ENCODE peak calls at places on chromosomes 4 and X, in ten cellular contexts. One of them, this sample, is unnamed.

GRCh38 chr4:31059753-31060522 is 339.8 kb downstream of the PCDH7 start:
- DNase-seq in T-helper 1 cell: no peak
- DNase-seq in Calu3: no peak
- DNase-seq in dorsolateral prefrontal cortex: no peak
- DNase-seq in Panc1: no peak
- DNase-seq in ACHN: no peak
- DNase-seq in NCI-H1105 treated with DMSO at 0.1 percent for 48 hours: no peak
- DNase-seq in kidney glomerular epithelial cell: no peak
- DNase-seq in H7: no peak
- DNase-seq in stimulated activated CD8-positive, alpha-beta memory T cell treated with anti-CD3 and anti-CD28 coated beads, Interleukin-4, amount 100 ng/mL, for 24 hours: no peak
- DNase-seq in this sample: no peak

GRCh38 chr4:1516261-1516660 is 110.0 kb upstream of the NKX1-1 start:
- DNase-seq in T-helper 1 cell: no peak
- DNase-seq in Calu3: no peak
- DNase-seq in dorsolateral prefrontal cortex: no peak
- DNase-seq in Panc1: no peak
- DNase-seq in ACHN: no peak
- DNase-seq in NCI-H1105 treated with DMSO at 0.1 percent for 48 hours: no peak
- DNase-seq in kidney glomerular epithelial cell: no peak
- DNase-seq in H7: no peak
- DNase-seq in stimulated activated CD8-positive, alpha-beta memory T cell treated with anti-CD3 and anti-CD28 coated beads, Interleukin-4, amount 100 ng/mL, for 24 hours: no peak
- DNase-seq in this sample: no peak

GRCh38 chr4:184697956-184698355 is 35.9 kb downstream of the CENPU start:
- DNase-seq in T-helper 1 cell: no peak
- DNase-seq in Calu3: no peak
- DNase-seq in dorsolateral prefrontal cortex: no peak
- DNase-seq in Panc1: no peak
- DNase-seq in ACHN: no peak
- DNase-seq in NCI-H1105 treated with DMSO at 0.1 percent for 48 hours: no peak
- DNase-seq in kidney glomerular epithelial cell: no peak
- DNase-seq in H7: no peak
- DNase-seq in stimulated activated CD8-positive, alpha-beta memory T cell treated with anti-CD3 and anti-CD28 coated beads, Interleukin-4, amount 100 ng/mL, for 24 hours: no peak
- DNase-seq in this sample: no peak

GRCh38 chr4:117093581-117093980 is 8.2 kb upstream of the TRAM1L1 start:
- DNase-seq in T-helper 1 cell: no peak
- DNase-seq in Calu3: no peak
- DNase-seq in dorsolateral prefrontal cortex: no peak
- DNase-seq in Panc1: no peak
- DNase-seq in ACHN: no peak
- DNase-seq in NCI-H1105 treated with DMSO at 0.1 percent for 48 hours: no peak
- DNase-seq in kidney glomerular epithelial cell: peak; percentile 24
- DNase-seq in H7: no peak
- DNase-seq in stimulated activated CD8-positive, alpha-beta memory T cell treated with anti-CD3 and anti-CD28 coated beads, Interleukin-4, amount 100 ng/mL, for 24 hours: no peak
- DNase-seq in this sample: no peak

GRCh38 chr4:41360214-41360910 is 103.6 kb downstream of the UCHL1 start:
- DNase-seq in T-helper 1 cell: no peak
- DNase-seq in Calu3: peak; percentile 67
- DNase-seq in dorsolateral prefrontal cortex: peak; percentile 83
- DNase-seq in Panc1: no peak
- DNase-seq in ACHN: peak; percentile 30
- DNase-seq in NCI-H1105 treated with DMSO at 0.1 percent for 48 hours: peak; percentile 45
- DNase-seq in kidney glomerular epithelial cell: no peak
- DNase-seq in H7: peak; percentile 88
- DNase-seq in stimulated activated CD8-positive, alpha-beta memory T cell treated with anti-CD3 and anti-CD28 coated beads, Interleukin-4, amount 100 ng/mL, for 24 hours: no peak
- DNase-seq in this sample: peak; percentile 66

GRCh38 chr4:27381806-27382205 is 521.2 kb downstream of the STIM2 start:
- DNase-seq in T-helper 1 cell: no peak
- DNase-seq in Calu3: no peak
- DNase-seq in dorsolateral prefrontal cortex: no peak
- DNase-seq in Panc1: no peak
- DNase-seq in ACHN: no peak
- DNase-seq in NCI-H1105 treated with DMSO at 0.1 percent for 48 hours: no peak
- DNase-seq in kidney glomerular epithelial cell: no peak
- DNase-seq in H7: peak; percentile 7
- DNase-seq in stimulated activated CD8-positive, alpha-beta memory T cell treated with anti-CD3 and anti-CD28 coated beads, Interleukin-4, amount 100 ng/mL, for 24 hours: no peak
- DNase-seq in this sample: no peak

GRCh38 chrX:10526442-10526841 is 93.9 kb downstream of the MID1 start:
- DNase-seq in T-helper 1 cell: no peak
- DNase-seq in Calu3: no peak
- DNase-seq in dorsolateral prefrontal cortex: no peak
- DNase-seq in Panc1: no peak
- DNase-seq in ACHN: no peak
- DNase-seq in NCI-H1105 treated with DMSO at 0.1 percent for 48 hours: no peak
- DNase-seq in kidney glomerular epithelial cell: no peak
- DNase-seq in H7: no peak
- DNase-seq in stimulated activated CD8-positive, alpha-beta memory T cell treated with anti-CD3 and anti-CD28 coated beads, Interleukin-4, amount 100 ng/mL, for 24 hours: no peak
- DNase-seq in this sample: no peak

GRCh38 chrX:50813843-50814661 is at the start of gene SHROOM4:
- DNase-seq in T-helper 1 cell: no peak
- DNase-seq in Calu3: peak; percentile 51
- DNase-seq in dorsolateral prefrontal cortex: peak; percentile 50
- DNase-seq in Panc1: no peak
- DNase-seq in ACHN: peak; percentile 72
- DNase-seq in NCI-H1105 treated with DMSO at 0.1 percent for 48 hours: peak; percentile 3
- DNase-seq in kidney glomerular epithelial cell: peak; percentile 15
- DNase-seq in H7: peak; percentile 79
- DNase-seq in stimulated activated CD8-positive, alpha-beta memory T cell treated with anti-CD3 and anti-CD28 coated beads, Interleukin-4, amount 100 ng/mL, for 24 hours: no peak
- DNase-seq in this sample: peak; percentile 35

GRCh38 chr4:164207460-164207859 is 546.5 kb upstream of the SMIM31 start:
- DNase-seq in T-helper 1 cell: no peak
- DNase-seq in Calu3: no peak
- DNase-seq in dorsolateral prefrontal cortex: no peak
- DNase-seq in Panc1: no peak
- DNase-seq in ACHN: no peak
- DNase-seq in NCI-H1105 treated with DMSO at 0.1 percent for 48 hours: no peak
- DNase-seq in kidney glomerular epithelial cell: no peak
- DNase-seq in H7: no peak
- DNase-seq in stimulated activated CD8-positive, alpha-beta memory T cell treated with anti-CD3 and anti-CD28 coated beads, Interleukin-4, amount 100 ng/mL, for 24 hours: no peak
- DNase-seq in this sample: no peak

GRCh38 chr4:8510611-8511285 is 69.4 kb upstream of the GPR78 start:
- DNase-seq in T-helper 1 cell: no peak
- DNase-seq in Calu3: no peak
- DNase-seq in dorsolateral prefrontal cortex: no peak
- DNase-seq in Panc1: no peak
- DNase-seq in ACHN: no peak
- DNase-seq in NCI-H1105 treated with DMSO at 0.1 percent for 48 hours: no peak
- DNase-seq in kidney glomerular epithelial cell: no peak
- DNase-seq in H7: peak; percentile 23
- DNase-seq in stimulated activated CD8-positive, alpha-beta memory T cell treated with anti-CD3 and anti-CD28 coated beads, Interleukin-4, amount 100 ng/mL, for 24 hours: no peak
- DNase-seq in this sample: no peak

GRCh38 chr4:101348367-101348827 is 1.1 kb upstream of the PPP3CA start:
- DNase-seq in T-helper 1 cell: no peak
- DNase-seq in Calu3: no peak
- DNase-seq in dorsolateral prefrontal cortex: no peak
- DNase-seq in Panc1: no peak
- DNase-seq in ACHN: no peak
- DNase-seq in NCI-H1105 treated with DMSO at 0.1 percent for 48 hours: peak; percentile 22
- DNase-seq in kidney glomerular epithelial cell: no peak
- DNase-seq in H7: no peak
- DNase-seq in stimulated activated CD8-positive, alpha-beta memory T cell treated with anti-CD3 and anti-CD28 coated beads, Interleukin-4, amount 100 ng/mL, for 24 hours: no peak
- DNase-seq in this sample: no peak

GRCh38 chr4:65023877-65024670 is 614.8 kb upstream of the TECRL start:
- DNase-seq in T-helper 1 cell: no peak
- DNase-seq in Calu3: no peak
- DNase-seq in dorsolateral prefrontal cortex: no peak
- DNase-seq in Panc1: no peak
- DNase-seq in ACHN: no peak
- DNase-seq in NCI-H1105 treated with DMSO at 0.1 percent for 48 hours: no peak
- DNase-seq in kidney glomerular epithelial cell: no peak
- DNase-seq in H7: no peak
- DNase-seq in stimulated activated CD8-positive, alpha-beta memory T cell treated with anti-CD3 and anti-CD28 coated beads, Interleukin-4, amount 100 ng/mL, for 24 hours: no peak
- DNase-seq in this sample: no peak

GRCh38 chr4:87465739-87466366 is 43.5 kb downstream of the NUDT9 start:
- DNase-seq in T-helper 1 cell: no peak
- DNase-seq in Calu3: peak; percentile 7
- DNase-seq in dorsolateral prefrontal cortex: no peak
- DNase-seq in Panc1: no peak
- DNase-seq in ACHN: peak; percentile 33
- DNase-seq in NCI-H1105 treated with DMSO at 0.1 percent for 48 hours: peak; percentile 29
- DNase-seq in kidney glomerular epithelial cell: peak; percentile 15
- DNase-seq in H7: peak; percentile 16
- DNase-seq in stimulated activated CD8-positive, alpha-beta memory T cell treated with anti-CD3 and anti-CD28 coated beads, Interleukin-4, amount 100 ng/mL, for 24 hours: no peak
- DNase-seq in this sample: no peak

GRCh38 chr4:140740422-140740821 is 15.8 kb downstream of the TBC1D9 start:
- DNase-seq in T-helper 1 cell: no peak
- DNase-seq in Calu3: no peak
- DNase-seq in dorsolateral prefrontal cortex: no peak
- DNase-seq in Panc1: no peak
- DNase-seq in ACHN: no peak
- DNase-seq in NCI-H1105 treated with DMSO at 0.1 percent for 48 hours: no peak
- DNase-seq in kidney glomerular epithelial cell: no peak
- DNase-seq in H7: no peak
- DNase-seq in stimulated activated CD8-positive, alpha-beta memory T cell treated with anti-CD3 and anti-CD28 coated beads, Interleukin-4, amount 100 ng/mL, for 24 hours: no peak
- DNase-seq in this sample: no peak

GRCh38 chr4:140260227-140260626 is 106.2 kb upstream of the MAML3 start:
- DNase-seq in T-helper 1 cell: no peak
- DNase-seq in Calu3: no peak
- DNase-seq in dorsolateral prefrontal cortex: no peak
- DNase-seq in Panc1: peak; percentile 54
- DNase-seq in ACHN: peak; percentile 28
- DNase-seq in NCI-H1105 treated with DMSO at 0.1 percent for 48 hours: no peak
- DNase-seq in kidney glomerular epithelial cell: peak; percentile 62
- DNase-seq in H7: no peak
- DNase-seq in stimulated activated CD8-positive, alpha-beta memory T cell treated with anti-CD3 and anti-CD28 coated beads, Interleukin-4, amount 100 ng/mL, for 24 hours: no peak
- DNase-seq in this sample: no peak

GRCh38 chr4:138665851-138666250 is 349.7 kb upstream of the NOCT start:
- DNase-seq in T-helper 1 cell: no peak
- DNase-seq in Calu3: no peak
- DNase-seq in dorsolateral prefrontal cortex: no peak
- DNase-seq in Panc1: no peak
- DNase-seq in ACHN: no peak
- DNase-seq in NCI-H1105 treated with DMSO at 0.1 percent for 48 hours: no peak
- DNase-seq in kidney glomerular epithelial cell: no peak
- DNase-seq in H7: no peak
- DNase-seq in stimulated activated CD8-positive, alpha-beta memory T cell treated with anti-CD3 and anti-CD28 coated beads, Interleukin-4, amount 100 ng/mL, for 24 hours: no peak
- DNase-seq in this sample: no peak

GRCh38 chr4:184437988-184438774 is 36.2 kb downstream of the IRF2 start:
- DNase-seq in T-helper 1 cell: no peak
- DNase-seq in Calu3: no peak
- DNase-seq in dorsolateral prefrontal cortex: no peak
- DNase-seq in Panc1: no peak
- DNase-seq in ACHN: no peak
- DNase-seq in NCI-H1105 treated with DMSO at 0.1 percent for 48 hours: no peak
- DNase-seq in kidney glomerular epithelial cell: no peak
- DNase-seq in H7: no peak
- DNase-seq in stimulated activated CD8-positive, alpha-beta memory T cell treated with anti-CD3 and anti-CD28 coated beads, Interleukin-4, amount 100 ng/mL, for 24 hours: no peak
- DNase-seq in this sample: no peak

GRCh38 chr4:174318829-174319764 is 35.4 kb downstream of the CEP44 start:
- DNase-seq in T-helper 1 cell: no peak
- DNase-seq in Calu3: no peak
- DNase-seq in dorsolateral prefrontal cortex: no peak
- DNase-seq in Panc1: peak; percentile 10
- DNase-seq in ACHN: peak; percentile 38
- DNase-seq in NCI-H1105 treated with DMSO at 0.1 percent for 48 hours: peak; percentile 25
- DNase-seq in kidney glomerular epithelial cell: peak; percentile 35
- DNase-seq in H7: peak; percentile 17
- DNase-seq in stimulated activated CD8-positive, alpha-beta memory T cell treated with anti-CD3 and anti-CD28 coated beads, Interleukin-4, amount 100 ng/mL, for 24 hours: no peak
- DNase-seq in this sample: no peak

GRCh38 chrX:25198891-25199290 is 183.1 kb upstream of the ARX start:
- DNase-seq in T-helper 1 cell: no peak
- DNase-seq in Calu3: no peak
- DNase-seq in dorsolateral prefrontal cortex: peak; percentile 9
- DNase-seq in Panc1: no peak
- DNase-seq in ACHN: no peak
- DNase-seq in NCI-H1105 treated with DMSO at 0.1 percent for 48 hours: no peak
- DNase-seq in kidney glomerular epithelial cell: no peak
- DNase-seq in H7: no peak
- DNase-seq in stimulated activated CD8-positive, alpha-beta memory T cell treated with anti-CD3 and anti-CD28 coated beads, Interleukin-4, amount 100 ng/mL, for 24 hours: no peak
- DNase-seq in this sample: peak; percentile 28

GRCh38 chrX:150225266-150225665 is 137.9 kb upstream of the MAMLD1 start:
- DNase-seq in T-helper 1 cell: no peak
- DNase-seq in Calu3: no peak
- DNase-seq in dorsolateral prefrontal cortex: no peak
- DNase-seq in Panc1: no peak
- DNase-seq in ACHN: no peak
- DNase-seq in NCI-H1105 treated with DMSO at 0.1 percent for 48 hours: no peak
- DNase-seq in kidney glomerular epithelial cell: no peak
- DNase-seq in H7: no peak
- DNase-seq in stimulated activated CD8-positive, alpha-beta memory T cell treated with anti-CD3 and anti-CD28 coated beads, Interleukin-4, amount 100 ng/mL, for 24 hours: no peak
- DNase-seq in this sample: no peak

GRCh38 chr4:22191565-22192301 is 243.2 kb upstream of the KCNIP4 start:
- DNase-seq in T-helper 1 cell: no peak
- DNase-seq in Calu3: no peak
- DNase-seq in dorsolateral prefrontal cortex: no peak
- DNase-seq in Panc1: no peak
- DNase-seq in ACHN: peak; percentile 53
- DNase-seq in NCI-H1105 treated with DMSO at 0.1 percent for 48 hours: no peak
- DNase-seq in kidney glomerular epithelial cell: no peak
- DNase-seq in H7: no peak
- DNase-seq in stimulated activated CD8-positive, alpha-beta memory T cell treated with anti-CD3 and anti-CD28 coated beads, Interleukin-4, amount 100 ng/mL, for 24 hours: no peak
- DNase-seq in this sample: no peak

GRCh38 chr4:186554890-186555827 is at the start of gene MTNR1A:
- DNase-seq in T-helper 1 cell: no peak
- DNase-seq in Calu3: peak; percentile 63
- DNase-seq in dorsolateral prefrontal cortex: peak; percentile 6
- DNase-seq in Panc1: no peak
- DNase-seq in ACHN: no peak
- DNase-seq in NCI-H1105 treated with DMSO at 0.1 percent for 48 hours: no peak
- DNase-seq in kidney glomerular epithelial cell: no peak
- DNase-seq in H7: peak; percentile 89
- DNase-seq in stimulated activated CD8-positive, alpha-beta memory T cell treated with anti-CD3 and anti-CD28 coated beads, Interleukin-4, amount 100 ng/mL, for 24 hours: no peak
- DNase-seq in this sample: no peak

GRCh38 chrX:133921764-133922389 is 63.5 kb downstream of the GPC3 start:
- DNase-seq in T-helper 1 cell: no peak
- DNase-seq in Calu3: peak; percentile 75
- DNase-seq in dorsolateral prefrontal cortex: no peak
- DNase-seq in Panc1: peak; percentile 12
- DNase-seq in ACHN: peak; percentile 2
- DNase-seq in NCI-H1105 treated with DMSO at 0.1 percent for 48 hours: peak; percentile 48
- DNase-seq in kidney glomerular epithelial cell: no peak
- DNase-seq in H7: peak; percentile 50
- DNase-seq in stimulated activated CD8-positive, alpha-beta memory T cell treated with anti-CD3 and anti-CD28 coated beads, Interleukin-4, amount 100 ng/mL, for 24 hours: peak; percentile 28
- DNase-seq in this sample: no peak

GRCh38 chr4:7781361-7781760 is 158.3 kb downstream of the AFAP1 start:
- DNase-seq in T-helper 1 cell: no peak
- DNase-seq in Calu3: no peak
- DNase-seq in dorsolateral prefrontal cortex: no peak
- DNase-seq in Panc1: no peak
- DNase-seq in ACHN: no peak
- DNase-seq in NCI-H1105 treated with DMSO at 0.1 percent for 48 hours: no peak
- DNase-seq in kidney glomerular epithelial cell: no peak
- DNase-seq in H7: no peak
- DNase-seq in stimulated activated CD8-positive, alpha-beta memory T cell treated with anti-CD3 and anti-CD28 coated beads, Interleukin-4, amount 100 ng/mL, for 24 hours: no peak
- DNase-seq in this sample: no peak

GRCh38 chr4:74158561-74159396 is 861 bp downstream of the MTHFD2L start:
- DNase-seq in T-helper 1 cell: no peak
- DNase-seq in Calu3: no peak
- DNase-seq in dorsolateral prefrontal cortex: no peak
- DNase-seq in Panc1: no peak
- DNase-seq in ACHN: peak; percentile 15
- DNase-seq in NCI-H1105 treated with DMSO at 0.1 percent for 48 hours: no peak
- DNase-seq in kidney glomerular epithelial cell: no peak
- DNase-seq in H7: no peak
- DNase-seq in stimulated activated CD8-positive, alpha-beta memory T cell treated with anti-CD3 and anti-CD28 coated beads, Interleukin-4, amount 100 ng/mL, for 24 hours: no peak
- DNase-seq in this sample: no peak

GRCh38 chr4:118904418-118904817 is 15.8 kb downstream of the SYNPO2 start:
- DNase-seq in T-helper 1 cell: no peak
- DNase-seq in Calu3: no peak
- DNase-seq in dorsolateral prefrontal cortex: no peak
- DNase-seq in Panc1: no peak
- DNase-seq in ACHN: no peak
- DNase-seq in NCI-H1105 treated with DMSO at 0.1 percent for 48 hours: no peak
- DNase-seq in kidney glomerular epithelial cell: no peak
- DNase-seq in H7: no peak
- DNase-seq in stimulated activated CD8-positive, alpha-beta memory T cell treated with anti-CD3 and anti-CD28 coated beads, Interleukin-4, amount 100 ng/mL, for 24 hours: no peak
- DNase-seq in this sample: no peak

GRCh38 chrX:103773445-103773844 is 3.2 kb upstream of the PLP1 start:
- DNase-seq in T-helper 1 cell: no peak
- DNase-seq in Calu3: no peak
- DNase-seq in dorsolateral prefrontal cortex: no peak
- DNase-seq in Panc1: no peak
- DNase-seq in ACHN: no peak
- DNase-seq in NCI-H1105 treated with DMSO at 0.1 percent for 48 hours: no peak
- DNase-seq in kidney glomerular epithelial cell: no peak
- DNase-seq in H7: no peak
- DNase-seq in stimulated activated CD8-positive, alpha-beta memory T cell treated with anti-CD3 and anti-CD28 coated beads, Interleukin-4, amount 100 ng/mL, for 24 hours: no peak
- DNase-seq in this sample: no peak

GRCh38 chrX:20463296-20464075 is 196.8 kb upstream of the RPS6KA3 start:
- DNase-seq in T-helper 1 cell: no peak
- DNase-seq in Calu3: no peak
- DNase-seq in dorsolateral prefrontal cortex: no peak
- DNase-seq in Panc1: no peak
- DNase-seq in ACHN: no peak
- DNase-seq in NCI-H1105 treated with DMSO at 0.1 percent for 48 hours: peak; percentile 49
- DNase-seq in kidney glomerular epithelial cell: no peak
- DNase-seq in H7: no peak
- DNase-seq in stimulated activated CD8-positive, alpha-beta memory T cell treated with anti-CD3 and anti-CD28 coated beads, Interleukin-4, amount 100 ng/mL, for 24 hours: no peak
- DNase-seq in this sample: no peak

This sample was measured in occipital lobe.